ENCODE peak calls at places on chromosome 18, in six cellular contexts. L, Z, W, O, K and E are unnamed samples.
A peak's percentile ranks its signal among the peaks of the same experiment; 100 is the strongest.

GRCh38 chr18:74450626-74451025 is 6.5 kb downstream of the DIPK1C start:
- DNase-seq in L (no peak), Z (no peak), W (no peak), O (peak; percentile 56), K (no peak), E (no peak)

GRCh38 chr18:58235001-58235436 is 191.0 kb downstream of the NEDD4L start:
- DNase-seq in L (no peak), Z (no peak), W (no peak), O (no peak), K (no peak), E (no peak)

GRCh38 chr18:58400337-58400885 is 228.5 kb downstream of the ALPK2 start:
- DNase-seq in L (no peak), Z (no peak), W (no peak), O (no peak), K (no peak), E (peak; percentile 29)

GRCh38 chr18:70363861-70364260 is 75.0 kb downstream of the SOCS6 start:
- DNase-seq in L (no peak), Z (peak; percentile 67), W (no peak), O (no peak), K (no peak), E (peak; percentile 36)

GRCh38 chr18:60377778-60378469 is 5.3 kb upstream of the MC4R start:
- DNase-seq in L (no peak), Z (no peak), W (no peak), O (no peak), K (no peak), E (no peak)

GRCh38 chr18:68991281-68991680 is 193.4 kb downstream of the CCDC102B start:
- DNase-seq in L (no peak), Z (peak; percentile 78), W (no peak), O (no peak), K (no peak), E (no peak)

GRCh38 chr18:39274535-39274934 is 1708.9 kb upstream of the CELF4 start:
- DNase-seq in L (no peak), Z (peak; percentile 64), W (no peak), O (no peak), K (no peak), E (no peak)

GRCh38 chr18:52716926-52717325 is 376.9 kb downstream of the DCC start:
- DNase-seq in L (no peak), Z (peak; percentile 3), W (peak; percentile 47), O (no peak), K (no peak), E (no peak)

GRCh38 chr18:47265197-47265596 is 13.7 kb upstream of the SKOR2 start:
- DNase-seq in L (no peak), Z (peak; percentile 20), W (no peak), O (no peak), K (no peak), E (peak; percentile 47)

GRCh38 chr18:9336827-9337226 is 2.3 kb downstream of the TWSG1 start:
- DNase-seq in L (no peak), Z (no peak), W (no peak), O (no peak), K (no peak), E (no peak)

GRCh38 chr18:46174317-46175039 is 70.3 kb downstream of the HAUS1 start:
- DNase-seq in L (peak; percentile 66), Z (no peak), W (peak; percentile 80), O (peak; percentile 73), K (peak; percentile 66), E (peak; percentile 28)

GRCh38 chr18:57630759-57631660 is 9.4 kb upstream of the NARS1 start:
- DNase-seq in L (no peak), Z (no peak), W (no peak), O (no peak), K (no peak), E (no peak)

GRCh38 chr18:76528477-76529432 is 33.7 kb upstream of the ZNF516 start:
- DNase-seq in L (peak; percentile 86), Z (peak; percentile 74), W (peak; percentile 64), O (no peak), K (peak; percentile 43), E (peak; percentile 33)

GRCh38 chr18:49878567-49878966 is 65.2 kb upstream of the ACAA2 start:
- DNase-seq in L (no peak), Z (peak; percentile 36), W (no peak), O (no peak), K (no peak), E (peak; percentile 47)

GRCh38 chr18:56661414-56662101 is 10.4 kb downstream of the WDR7 start:
- DNase-seq in L (no peak), Z (no peak), W (no peak), O (no peak), K (no peak), E (no peak)

GRCh38 chr18:48948112-48949050 is 2.4 kb downstream of the SMAD7 start:
- DNase-seq in L (peak; percentile 56), Z (peak; percentile 74), W (peak; percentile 89), O (no peak), K (peak; percentile 60), E (peak; percentile 74)

GRCh38 chr18:60295776-60296175 is 76.8 kb downstream of the MC4R start:
- DNase-seq in L (no peak), Z (no peak), W (no peak), O (no peak), K (no peak), E (no peak)

GRCh38 chr18:57743008-57743407 is 60.1 kb downstream of the ATP8B1 start:
- DNase-seq in L (no peak), Z (peak; percentile 63), W (no peak), O (no peak), K (no peak), E (peak; percentile 80)

GRCh38 chr18:58831610-58832009 is 33.1 kb upstream of the ZNF532 start:
- DNase-seq in L (no peak), Z (peak; percentile 67), W (no peak), O (no peak), K (no peak), E (peak; percentile 52)

GRCh38 chr18:75926811-75927210 is 499.3 kb upstream of the SMIM21 start:
- DNase-seq in L (no peak), Z (no peak), W (no peak), O (no peak), K (no peak), E (no peak)

GRCh38 chr18:61606068-61606660 is 272.9 kb downstream of the CDH20 start:
- DNase-seq in L (no peak), Z (peak; percentile 54), W (peak; percentile 54), O (no peak), K (no peak), E (peak; percentile 51)

GRCh38 chr18:5961097-5961827 is 65.9 kb upstream of the TMEM200C start:
- DNase-seq in L (no peak), Z (no peak), W (no peak), O (no peak), K (no peak), E (no peak)

GRCh38 chr18:57107141-57107832 is 39.6 kb upstream of the BOD1L2 start:
- DNase-seq in L (no peak), Z (peak; percentile 52), W (peak; percentile 83), O (no peak), K (no peak), E (peak; percentile 41)

GRCh38 chr18:72672364-72673151 is 128.4 kb upstream of the CBLN2 start:
- DNase-seq in L (peak; percentile 14), Z (peak; percentile 38), W (peak; percentile 57), O (no peak), K (peak; percentile 32), E (peak; percentile 17)

GRCh38 chr18:58714821-58715220 is 43.6 kb downstream of the MALT1 start:
- DNase-seq in L (no peak), Z (no peak), W (no peak), O (no peak), K (no peak), E (no peak)

DNA sequence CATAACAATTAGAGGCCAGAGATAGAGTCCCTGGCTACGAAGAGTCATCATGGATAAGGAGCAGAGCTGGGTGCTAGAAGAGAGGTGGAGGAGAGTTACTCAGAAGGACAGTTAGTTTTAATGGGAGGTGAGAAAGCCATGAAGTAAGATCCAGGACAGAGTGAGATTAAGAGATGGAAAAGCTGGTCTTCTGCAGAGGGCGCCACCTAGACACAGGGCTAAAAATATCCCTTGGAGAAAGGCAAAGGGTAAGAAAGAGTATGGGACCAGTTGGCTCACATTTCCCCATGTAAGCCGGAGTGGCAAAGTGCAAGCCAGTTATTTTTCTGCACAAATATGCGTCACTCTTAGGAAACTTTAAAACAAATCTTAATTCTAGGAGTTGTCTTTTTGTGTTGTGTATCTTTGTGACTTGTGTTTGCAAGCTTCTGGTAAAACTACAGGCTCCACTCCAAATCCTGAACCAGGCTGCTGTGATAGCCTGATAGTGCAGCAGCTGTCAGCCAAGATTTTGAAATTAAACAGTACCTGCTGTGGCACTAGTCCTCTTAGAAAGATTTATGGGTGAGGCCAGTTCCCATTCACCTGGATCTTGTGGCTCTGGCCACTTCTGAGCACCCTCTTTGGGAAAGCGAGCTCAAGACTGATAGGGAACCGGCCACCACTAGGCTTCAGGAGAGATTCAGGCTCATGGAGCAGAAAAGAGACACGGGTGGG is 204.2 kb downstream of the TPGS2 start:
- DNase-seq in L (no peak), Z (no peak), W (peak; percentile 46), O (no peak), K (no peak), E (no peak)
- TF ChIP-seq CTCF in L (no peak), Z (no peak), W (no peak), O (no peak), K (no peak), E (peak; percentile 40)

GRCh38 chr18:66548747-66549146 is 55.1 kb downstream of the CDH19 start:
- DNase-seq in L (no peak), Z (no peak), W (peak; percentile 20), O (no peak), K (no peak), E (no peak)
- TF ChIP-seq CTCF in L (no peak), Z (peak; percentile 9), W (no peak), O (no peak), K (no peak), E (peak; percentile 18)

DNA sequence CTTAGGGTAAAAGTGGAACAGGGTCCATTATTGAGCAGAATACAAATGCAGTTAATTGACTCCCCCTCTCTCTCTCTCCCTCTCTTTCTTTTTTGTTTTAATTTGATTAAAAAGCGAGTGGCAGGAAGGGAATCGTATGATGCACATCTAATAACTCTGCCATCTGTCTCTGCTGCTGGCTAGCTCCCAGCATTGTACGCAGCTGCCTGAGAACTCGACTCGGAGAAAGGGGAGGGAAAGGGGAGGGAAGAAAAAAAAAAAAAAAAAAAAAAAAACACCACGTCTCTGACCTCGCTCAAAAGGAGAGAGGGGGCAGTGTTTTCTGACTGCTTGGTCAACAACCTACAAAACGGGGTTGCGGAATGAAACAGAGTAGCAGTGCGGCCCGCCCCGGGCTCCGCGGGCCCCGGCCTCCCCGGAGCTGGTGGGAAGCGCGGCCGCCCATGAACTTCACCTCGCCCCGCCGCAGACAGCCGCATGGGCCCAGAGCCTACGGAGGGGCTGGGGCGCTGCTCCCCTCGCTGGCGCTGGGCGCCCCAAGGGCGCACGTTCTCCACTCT is 265.7 kb downstream of the TCF4 start:
- DNase-seq in L (peak; percentile 25), Z (peak; percentile 97), W (peak; percentile 83), O (peak; percentile 76), K (peak; percentile 23), E (peak; percentile 94)
- TF ChIP-seq CTCF in L (no peak), Z (peak; percentile 23), W (peak; percentile 26), O (peak; percentile 20), K (no peak), E (peak; percentile 43)

DNA sequence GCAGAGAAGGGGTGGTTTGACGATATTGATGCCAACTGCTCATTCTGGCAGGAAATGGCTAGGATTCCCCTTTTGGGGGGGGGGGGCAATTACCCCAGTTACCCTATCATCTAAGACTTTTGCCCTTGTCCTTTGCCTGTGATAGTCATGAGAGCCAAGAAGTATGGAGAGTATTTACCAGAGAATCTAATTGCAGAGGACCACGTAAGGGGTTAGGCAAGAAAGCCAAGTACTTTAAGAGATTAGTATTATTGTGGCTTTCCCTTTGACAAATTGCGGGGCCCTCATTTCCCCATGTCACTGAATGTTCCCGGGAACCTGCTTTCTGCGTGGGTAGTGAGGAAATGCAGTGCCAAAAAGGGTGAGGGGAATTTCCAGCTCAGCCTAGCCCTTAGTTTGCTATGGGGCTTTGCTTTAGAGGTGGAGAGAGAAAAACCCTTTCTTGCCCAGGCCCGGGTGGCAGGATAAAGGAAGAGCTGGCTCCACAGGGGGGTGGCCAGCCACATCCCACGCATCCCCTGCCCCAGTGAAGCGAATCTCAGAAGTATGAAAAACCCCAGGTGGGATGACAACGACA is 1.5 kb downstream of the AQP4 start:
- DNase-seq in L (no peak), Z (no peak), W (no peak), O (no peak), K (no peak), E (no peak)
- TF ChIP-seq CTCF in L (no peak), Z (no peak), W (no peak), O (no peak), K (no peak), E (no peak)